ENCODE peak calls at places on chromosomes 13 and 19, in eight cellular contexts. Z is hepatocyte, R is neural progenitor cell, D is PC-9, Y is SK-N-SH, W is fibroblast of lung, T is osteoblast, E is IMR-90. N is an unnamed sample.

GRCh38 chr13:46097015-46097414 is 7.8 kb downstream of the CPB2 start:
- DNase-seq in Z (no peak), R (no peak), D (no peak), Y (no peak), W (no peak), T (no peak), E (no peak), N (no peak)

GRCh38 chr19:11054200-11054599 is 35.1 kb upstream of the LDLR start:
- DNase-seq in Z (no peak), R (no peak), D (no peak), Y (no peak), W (no peak), T (peak; percentile 37), E (no peak), N (no peak)

GRCh38 chr13:61084983-61085382 is 330.7 kb downstream of the PCDH20 start:
- DNase-seq in Z (no peak), R (no peak), D (no peak), Y (no peak), W (peak; percentile 69), T (no peak), E (peak; percentile 27), N (no peak)

GRCh38 chr19:51439021-51439465 is 19.2 kb downstream of the SIGLEC8 start:
- DNase-seq in Z (no peak), R (peak; percentile 26), D (no peak), Y (no peak), W (no peak), T (no peak), E (no peak), N (peak; percentile 18)

GRCh38 chr13:31631071-31631470 is 108.3 kb upstream of the RXFP2 start:
- DNase-seq in Z (no peak), R (no peak), D (no peak), Y (no peak), W (peak; percentile 18), T (no peak), E (no peak), N (no peak)

GRCh38 chr13:33971305-33971819 is 153.4 kb downstream of the RFC3 start:
- DNase-seq in Z (no peak), R (no peak), D (no peak), Y (no peak), W (no peak), T (no peak), E (no peak), N (no peak)

GRCh38 chr13:48749144-48749543 is 95.4 kb downstream of the CYSLTR2 start:
- DNase-seq in Z (peak; percentile 35), R (no peak), D (no peak), Y (no peak), W (peak; percentile 75), T (no peak), E (peak; percentile 70), N (peak; percentile 75)

GRCh38 chr19:51086153-51086850 is 3.6 kb upstream of the KLK14 start:
- DNase-seq in Z (no peak), R (no peak), D (no peak), Y (no peak), W (no peak), T (peak; percentile 67), E (no peak), N (no peak)

GRCh38 chr19:51382004-51382403 is 5.8 kb downstream of the LIM2 start:
- DNase-seq in Z (no peak), R (no peak), D (no peak), Y (no peak), W (no peak), T (no peak), E (no peak), N (no peak)

GRCh38 chr13:49669735-49670309 is 21.5 kb downstream of the EBPL start:
- DNase-seq in Z (peak; percentile 83), R (peak; percentile 77), D (no peak), Y (peak; percentile 84), W (peak; percentile 63), T (no peak), E (peak; percentile 81), N (peak; percentile 61)

GRCh38 chr13:57932071-57932470 is 300.5 kb downstream of the PCDH17 start:
- DNase-seq in Z (no peak), R (no peak), D (no peak), Y (no peak), W (no peak), T (no peak), E (no peak), N (no peak)

GRCh38 chr19:651114-651818 is 11.6 kb downstream of the FGF22 start:
- DNase-seq in Z (no peak), R (no peak), D (no peak), Y (no peak), W (no peak), T (peak; percentile 42), E (no peak), N (no peak)

GRCh38 chr19:652467-653389 is 10.3 kb downstream of the RNF126 start:
- DNase-seq in Z (no peak), R (no peak), D (no peak), Y (no peak), W (no peak), T (peak; percentile 61), E (no peak), N (no peak)

GRCh38 chr19:651991-652390 is 11.0 kb downstream of the RNF126 start:
- DNase-seq in Z (no peak), R (no peak), D (no peak), Y (no peak), W (no peak), T (peak; percentile 80), E (no peak), N (no peak)

GRCh38 chr19:655691-656090 is 7.3 kb downstream of the RNF126 start:
- DNase-seq in Z (no peak), R (no peak), D (no peak), Y (no peak), W (no peak), T (no peak), E (no peak), N (no peak)

DNA sequence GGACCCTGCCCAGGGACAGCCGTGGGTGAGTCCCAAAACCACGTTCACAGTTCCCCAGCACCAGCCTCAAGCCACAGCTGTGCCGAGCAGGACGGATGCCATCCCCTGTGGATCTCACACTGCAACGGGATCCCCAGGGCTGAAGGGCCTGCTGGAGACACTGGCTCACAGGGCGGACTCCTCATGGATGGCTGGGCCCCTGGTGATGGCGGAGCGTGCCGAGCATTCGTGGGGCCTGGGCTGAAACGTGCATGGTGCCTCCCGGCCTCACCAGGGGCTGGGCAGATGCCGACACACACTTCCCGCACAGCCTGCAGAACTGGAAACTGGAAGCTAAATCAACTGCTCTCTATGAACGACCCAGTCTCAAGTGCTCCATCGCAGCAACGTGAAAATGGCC is 9.6 kb downstream of the RNF126 start:
- DNase-seq in Z (no peak), R (no peak), D (no peak), Y (no peak), W (no peak), T (no peak), E (no peak), N (no peak)
- H3K4me1 ChIP-seq in Z (peaks cover 12% of the 10 kb centered on the region), R (no peaks in the 10 kb centered on the region), D (no peaks in the 10 kb centered on the region), Y (no peaks in the 10 kb centered on the region), W (no peaks in the 10 kb centered on the region), T (no peaks in the 10 kb centered on the region), E (no peaks in the 10 kb centered on the region), N (peaks cover 7% of the 10 kb centered on the region)

GRCh38 chr13:30382836-30383525 is 39.3 kb upstream of the UBE2L5 start:
- DNase-seq in Z (no peak), R (no peak), D (no peak), Y (no peak), W (no peak), T (no peak), E (no peak), N (no peak)
- H3K4me2 ChIP-seq in Z (no peak overlapping the region), R (no peak overlapping the region), D (no peak overlapping the region), Y (no peak overlapping the region), W (no peak overlapping the region), T (no peak overlapping the region), E (no peak overlapping the region), N (no peak overlapping the region)

GRCh38 chr13:106565127-106565775 is 2.7 kb downstream of the ARGLU1 start:
- DNase-seq in Z (no peak), R (peak; percentile 28), D (no peak), Y (no peak), W (no peak), T (no peak), E (no peak), N (no peak)
- H4K20me1 ChIP-seq in Z (peaks cover 68% of the 10 kb centered on the region), R (peaks cover 69% of the 10 kb centered on the region), D (peaks cover 67% of the 10 kb centered on the region), Y (peaks cover 68% of the 10 kb centered on the region), W (peaks cover 7% of the 10 kb centered on the region), T (peaks cover 62% of the 10 kb centered on the region), E (peaks cover 75% of the 10 kb centered on the region), N (peaks cover 38% of the 10 kb centered on the region)

DNA sequence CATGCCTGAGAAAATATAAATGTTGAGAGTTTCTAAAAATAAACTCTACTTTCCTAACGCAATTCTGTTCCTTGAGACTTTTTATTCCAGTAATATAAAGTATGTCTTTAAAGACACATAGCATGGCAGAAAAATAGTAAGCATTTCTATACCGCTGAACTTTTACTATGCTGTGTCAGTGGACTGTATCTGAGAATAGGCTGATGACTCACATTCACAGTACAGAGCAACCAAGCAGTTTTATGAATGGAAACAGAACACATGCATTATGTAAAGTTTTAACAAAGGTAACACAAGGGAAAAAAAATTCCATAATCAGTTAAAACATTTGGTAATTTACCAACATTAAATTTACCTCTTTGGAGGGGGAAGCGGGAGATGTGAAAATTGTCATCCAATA is 38.4 kb downstream of the ZDHHC20 start:
- DNase-seq in Z (peak; percentile 17), R (no peak), D (no peak), Y (no peak), W (peak; percentile 47), T (peak; percentile 29), E (peak; percentile 58), N (peak; percentile 23)
- H3K4me1 ChIP-seq in Z (no peaks in the 10 kb centered on the region), R (no peaks in the 10 kb centered on the region), D (peaks cover 4% of the 10 kb centered on the region), Y (peaks cover 3% of the 10 kb centered on the region), W (no peaks in the 10 kb centered on the region), T (peaks cover 5% of the 10 kb centered on the region), E (no peaks in the 10 kb centered on the region), N (no peaks in the 10 kb centered on the region)

GRCh38 chr19:1182068-1182467 is 8.0 kb upstream of the SBNO2 start:
- DNase-seq in Z (no peak), R (no peak), D (no peak), Y (no peak), W (no peak), T (no peak), E (no peak), N (no peak)

GRCh38 chr19:1183543-1184172 is 9.6 kb upstream of the SBNO2 start:
- DNase-seq in Z (peak; percentile 88), R (no peak), D (peak; percentile 93), Y (peak; percentile 10), W (peak; percentile 38), T (peak; percentile 82), E (peak; percentile 25), N (peak; percentile 92)

GRCh38 chr19:1182727-1183126 is 8.7 kb upstream of the SBNO2 start:
- DNase-seq in Z (no peak), R (no peak), D (no peak), Y (no peak), W (no peak), T (no peak), E (no peak), N (no peak)

GRCh38 chr19:1177322-1178114 is 3.5 kb upstream of the SBNO2 start:
- DNase-seq in Z (peak; percentile 10), R (no peak), D (peak; percentile 87), Y (no peak), W (peak; percentile 97), T (peak; percentile 99), E (peak; percentile 97), N (peak; percentile 98)

DNA sequence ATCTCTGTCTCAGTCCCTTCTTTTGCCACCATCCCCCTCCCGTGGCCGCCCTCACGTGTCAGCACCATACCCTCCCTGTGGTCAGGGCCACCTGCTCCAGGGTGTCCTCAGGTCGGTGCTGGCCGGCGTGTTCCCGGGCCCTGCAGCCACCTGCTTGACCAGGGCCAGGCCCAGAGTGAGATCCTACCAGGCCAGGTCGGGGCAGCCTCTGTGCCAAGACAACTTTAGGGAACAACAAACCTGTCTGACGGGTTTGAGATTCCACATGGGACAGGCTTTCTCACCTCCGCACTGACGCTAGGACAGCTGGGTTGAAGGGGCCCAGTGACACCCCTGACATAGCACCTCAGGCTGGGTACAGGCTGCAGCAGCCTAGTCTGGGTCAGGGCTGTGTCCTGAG is 7.5 kb upstream of the SBNO2 start:
- DNase-seq in Z (peak; percentile 43), R (no peak), D (peak; percentile 87), Y (no peak), W (no peak), T (peak; percentile 74), E (no peak), N (peak; percentile 75)
- H3K4me2 ChIP-seq in Z (no peak overlapping the region), R (no peak overlapping the region), D (peak overlapping the region; percentile 84), Y (no peak overlapping the region), W (no peak overlapping the region), T (no peak overlapping the region), E (no peak overlapping the region), N (peak overlapping the region; percentile 67)

N was measured in mammary epithelial cell.